ENCODE peak calls at places on chromosomes 7 and 10, in six cellular contexts. G is brain microvascular endothelial cell; U is Caco-2; K is anterior cingulate cortex; L is effector memory CD8-positive, alpha-beta T cell; Q is Kasumi-1. V is an unnamed sample.

GRCh38 chr7:139651308-139651707 is 126.5 kb downstream of the HIPK2 start:
- DNase-seq in G (no peak), U (no peak), K (no peak), L (no peak), Q (no peak), V (peak; percentile 61)

GRCh38 chr10:129730993-129731325 is 233.1 kb downstream of the EBF3 start:
- DNase-seq in G (no peak), U (no peak), K (no peak), L (no peak), Q (no peak), V (no peak)

GRCh38 chr10:24944512-24945255 is 7.7 kb downstream of the PRTFDC1 start:
- DNase-seq in G (peak; percentile 19), U (no peak), K (no peak), L (no peak), Q (no peak), V (no peak)

GRCh38 chr10:35379226-35380137 is 43.2 kb downstream of the CCNY start:
- DNase-seq in G (peak; percentile 90), U (no peak), K (no peak), L (no peak), Q (peak; percentile 99), V (no peak)

GRCh38 chr7:16318989-16319915 is 102.1 kb downstream of the CRPPA start:
- DNase-seq in G (peak; percentile 64), U (no peak), K (no peak), L (no peak), Q (no peak), V (no peak)

GRCh38 chr10:115937756-115938032 is 335.3 kb downstream of the GFRA1 start:
- DNase-seq in G (no peak), U (no peak), K (no peak), L (no peak), Q (no peak), V (no peak)

GRCh38 chr7:138125598-138126111 is 49.4 kb downstream of the AKR1D1 start:
- DNase-seq in G (peak; percentile 51), U (no peak), K (no peak), L (no peak), Q (peak; percentile 20), V (peak; percentile 62)

GRCh38 chr10:30999084-30999712 is 32.5 kb downstream of the ZNF438 start:
- DNase-seq in G (peak; percentile 27), U (no peak), K (no peak), L (no peak), Q (peak; percentile 72), V (peak; percentile 93)

GRCh38 chr7:104809906-104810305 is 204.1 kb upstream of the KMT2E start:
- DNase-seq in G (no peak), U (no peak), K (no peak), L (no peak), Q (no peak), V (no peak)

GRCh38 chr7:20450473-20450872 is 119.8 kb downstream of the ITGB8 start:
- DNase-seq in G (no peak), U (no peak), K (no peak), L (no peak), Q (no peak), V (no peak)

GRCh38 chr7:139867847-139868246 is 38.8 kb downstream of the TBXAS1 start:
- DNase-seq in G (no peak), U (no peak), K (no peak), L (no peak), Q (no peak), V (no peak)